ENCODE peak calls at places on chromosome 9, in four cellular contexts. Q, N, A and V are unnamed samples.

GRCh38 chr9:20558609-20559016 is 63.7 kb downstream of the MLLT3 start:
- DNase-seq in A (peak; percentile 66), Q (peak; percentile 97), N (no peak), V (no peak)

GRCh38 chr9:120713257-120714087 is 798 bp downstream of the MEGF9 start:
- DNase-seq in A (no peak), N (no peak), Q (peak; percentile 45), V (peak; percentile 29)

GRCh38 chr9:121610638-121610953 is 40.8 kb upstream of the DAB2IP start:
- DNase-seq in Q (no peak), A (no peak), N (no peak), V (no peak)

GRCh38 chr9:114196924-114197570 is 41.7 kb downstream of the COL27A1 start:
- DNase-seq in A (no peak), N (no peak), Q (no peak), V (no peak)

GRCh38 chr9:108874058-108874788 is 12.2 kb downstream of the ACTL7A start:
- DNase-seq in A (no peak), Q (no peak), N (no peak), V (no peak)

GRCh38 chr9:76893395-76893932 is 12.4 kb downstream of the PRUNE2 start:
- DNase-seq in A (no peak), Q (peak; percentile 35), N (no peak), V (no peak)

GRCh38 chr9:12461759-12462158 is 231.4 kb upstream of the TYRP1 start:
- DNase-seq in Q (no peak), A (no peak), N (no peak), V (no peak)

GRCh38 chr9:133134419-133135190 is 13.6 kb upstream of the RALGDS start:
- DNase-seq in A (no peak), Q (peak; percentile 33), N (no peak), V (peak; percentile 91)

GRCh38 chr9:133154097-133154989 is 9.4 kb downstream of the GBGT1 start:
- DNase-seq in N (no peak), A (no peak), Q (no peak), V (no peak)

DNA sequence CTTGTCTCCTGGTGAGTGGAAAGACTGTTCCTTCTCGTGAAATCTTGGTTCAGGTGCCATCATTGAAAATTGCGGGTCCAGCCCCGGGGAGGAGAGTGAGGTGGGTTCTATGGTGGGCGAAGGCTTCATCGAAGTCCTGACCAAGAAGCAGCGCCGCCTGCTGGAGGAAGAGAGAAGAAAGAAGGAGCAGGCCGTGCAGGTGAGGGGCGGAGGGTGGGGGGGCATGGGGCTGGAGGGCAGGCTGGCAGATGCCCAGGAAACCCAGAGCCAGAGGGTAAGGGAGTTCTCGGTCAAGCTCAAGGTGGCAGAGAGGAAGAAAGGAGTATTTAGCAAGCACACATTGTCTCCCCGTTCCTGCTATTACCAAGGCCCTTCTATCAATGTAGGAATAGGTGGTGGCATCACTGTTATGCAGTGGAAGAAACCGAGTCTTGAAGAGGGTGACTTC is 24.3 kb upstream of the POMT1 start:
- DNase-seq in Q (peak; percentile 56), A (peak; percentile 40), N (no peak), V (peak; percentile 25)
- H3K27ac ChIP-seq in Q (no peak overlapping the region), A (peak overlapping the region; percentile 60), N (no peak overlapping the region), V (no peak overlapping the region)

GRCh38 chr9:128503870-128504269 is 649 bp upstream of the GLE1 start:
- DNase-seq in Q (peak; percentile 56), A (peak; percentile 36), N (no peak), V (peak; percentile 29)

GRCh38 chr9:128504485-128505413 is at the start of gene GLE1:
- DNase-seq in N (peak; percentile 35), Q (peak; percentile 96), A (peak; percentile 95), V (peak; percentile 92)

GRCh38 chr9:128499920-128500319 is 4.6 kb upstream of the GLE1 start:
- DNase-seq in A (no peak), Q (no peak), N (no peak), V (no peak)

GRCh38 chr9:128505414-128505765 is 871 bp downstream of the GLE1 start:
- DNase-seq in Q (peak; percentile 64), A (peak; percentile 34), N (no peak), V (no peak)
- H3K27ac ChIP-seq in Q (peak overlapping the region; percentile 78), A (peak overlapping the region; percentile 85), N (peak overlapping the region; percentile 90), V (peak overlapping the region; percentile 97)

GRCh38 chr9:130995399-130995941 is 13.5 kb upstream of the LAMC3 start:
- DNase-seq in A (peak; percentile 69), Q (peak; percentile 58), N (no peak), V (no peak)
- H3K27ac ChIP-seq in A (no peak overlapping the region), Q (no peak overlapping the region), N (no peak overlapping the region), V (no peak overlapping the region)

GRCh38 chr9:136511670-136512592 is 29.1 kb upstream of the SEC16A start:
- DNase-seq in Q (no peak), A (peak; percentile 86), N (no peak), V (no peak)
- H3K27ac ChIP-seq in Q (no peak overlapping the region), A (no peak overlapping the region), N (no peak overlapping the region), V (no peak overlapping the region)

GRCh38 chr9:89532944-89533343 is 35.0 kb upstream of the SEMA4D start:
- DNase-seq in A (no peak), N (no peak), Q (no peak), V (peak; percentile 29)
- H3K27ac ChIP-seq in A (no peak overlapping the region), N (no peak overlapping the region), Q (no peak overlapping the region), V (no peak overlapping the region)

GRCh38 chr9:37970301-37971106 is 66.6 kb upstream of the SLC25A51 start:
- DNase-seq in Q (no peak), N (no peak), A (no peak), V (no peak)
- H3K27ac ChIP-seq in Q (no peak overlapping the region), N (no peak overlapping the region), A (peak overlapping the region; percentile 45), V (no peak overlapping the region)

GRCh38 chr9:112119225-112120045 is 55.7 kb downstream of the SUSD1 start:
- DNase-seq in N (no peak), Q (no peak), A (no peak), V (peak; percentile 94)

GRCh38 chr9:112120471-112120925 is 54.6 kb downstream of the SUSD1 start:
- DNase-seq in A (no peak), N (no peak), Q (peak; percentile 7), V (peak; percentile 18)

GRCh38 chr9:112115955-112116354 is 59.1 kb downstream of the SUSD1 start:
- DNase-seq in A (no peak), Q (peak; percentile 19), N (no peak), V (no peak)

GRCh38 chr9:112121633-112122032 is 53.5 kb downstream of the SUSD1 start:
- DNase-seq in N (no peak), A (no peak), Q (no peak), V (no peak)

GRCh38 chr9:112120046-112120373 is 55.1 kb downstream of the SUSD1 start:
- DNase-seq in Q (no peak), A (no peak), N (no peak), V (no peak)
- H3K27ac ChIP-seq in Q (no peak overlapping the region), A (no peak overlapping the region), N (no peak overlapping the region), V (peak overlapping the region; percentile 46)

GRCh38 chr9:17742065-17742464 is 163.2 kb downstream of the SH3GL2 start:
- DNase-seq in A (no peak), Q (peak; percentile 17), N (no peak), V (no peak)
- H3K27ac ChIP-seq in A (no peak overlapping the region), Q (no peak overlapping the region), N (no peak overlapping the region), V (no peak overlapping the region)